ENCODE peak calls at places on chromosomes 1 and 21, in five cellular contexts. One of them, this sample, is unnamed.

GRCh38 chr1:210222288-210223006 is 10.1 kb upstream of the SERTAD4 start:
- DNase-seq in HepG2: no peak
- DNase-seq in GM23338: peak; percentile 73
- DNase-seq in K562: no peak
- DNase-seq in H1: no peak
- DNase-seq in this sample: no peak

GRCh38 chr1:246827396-246827795 is 103.2 kb downstream of the SCCPDH start:
- DNase-seq in HepG2: peak; percentile 46
- DNase-seq in GM23338: no peak
- DNase-seq in K562: no peak
- DNase-seq in H1: no peak
- DNase-seq in this sample: no peak

GRCh38 chr1:233327938-233328660 is 575 bp downstream of the MAP3K21 start:
- DNase-seq in HepG2: no peak
- DNase-seq in GM23338: peak; percentile 65
- DNase-seq in K562: peak; percentile 47
- DNase-seq in H1: peak; percentile 76
- DNase-seq in this sample: no peak

GRCh38 chr1:167426716-167427115 is 91.6 kb downstream of the CD247 start:
- DNase-seq in HepG2: no peak
- DNase-seq in GM23338: no peak
- DNase-seq in K562: no peak
- DNase-seq in H1: peak; percentile 35
- DNase-seq in this sample: no peak

GRCh38 chr1:20124451-20125057 is 5.2 kb upstream of the PLA2G2D start:
- DNase-seq in HepG2: no peak
- DNase-seq in GM23338: no peak
- DNase-seq in K562: peak; percentile 33
- DNase-seq in H1: no peak
- DNase-seq in this sample: no peak

GRCh38 chr1:169466259-169467230 is 19.2 kb downstream of the SLC19A2 start:
- DNase-seq in HepG2: peak; percentile 24
- DNase-seq in GM23338: peak; percentile 49
- DNase-seq in K562: peak; percentile 42
- DNase-seq in H1: no peak
- DNase-seq in this sample: no peak

GRCh38 chr1:905071-905749 is 18.5 kb upstream of the SAMD11 start:
- DNase-seq in HepG2: no peak
- DNase-seq in GM23338: peak; percentile 76
- DNase-seq in K562: no peak
- DNase-seq in H1: peak; percentile 65
- DNase-seq in this sample: no peak

GRCh38 chr1:16921391-16922185 is at the start of gene CROCC:
- DNase-seq in HepG2: no peak
- DNase-seq in GM23338: peak; percentile 100
- DNase-seq in K562: peak; percentile 23
- DNase-seq in H1: peak; percentile 88
- DNase-seq in this sample: no peak

GRCh38 chr1:107821340-107821739 is 143.6 kb downstream of the VAV3 start:
- DNase-seq in HepG2: no peak
- DNase-seq in GM23338: no peak
- DNase-seq in K562: no peak
- DNase-seq in H1: no peak
- DNase-seq in this sample: no peak

GRCh38 chr1:247184254-247184653 is 12.4 kb upstream of the ZNF124 start:
- DNase-seq in HepG2: no peak
- DNase-seq in GM23338: no peak
- DNase-seq in K562: no peak
- DNase-seq in H1: no peak
- DNase-seq in this sample: no peak

GRCh38 chr21:17195965-17196364 is 316.9 kb upstream of the CXADR start:
- DNase-seq in HepG2: no peak
- DNase-seq in GM23338: no peak
- DNase-seq in K562: no peak
- DNase-seq in H1: no peak
- DNase-seq in this sample: no peak

GRCh38 chr1:11598461-11598860 is 55.8 kb downstream of the FBXO2 start:
- DNase-seq in HepG2: no peak
- DNase-seq in GM23338: no peak
- DNase-seq in K562: no peak
- DNase-seq in H1: no peak
- DNase-seq in this sample: no peak

GRCh38 chr1:21161842-21162241 is 14.9 kb downstream of the EIF4G3 start:
- DNase-seq in HepG2: no peak
- DNase-seq in GM23338: no peak
- DNase-seq in K562: no peak
- DNase-seq in H1: no peak
- DNase-seq in this sample: no peak

GRCh38 chr1:178267646-178268094 is 173.8 kb downstream of the RASAL2 start:
- DNase-seq in HepG2: no peak
- DNase-seq in GM23338: peak; percentile 86
- DNase-seq in K562: no peak
- DNase-seq in H1: no peak
- DNase-seq in this sample: no peak

GRCh38 chr1:32047701-32048100 is 25.0 kb upstream of the TMEM39B start:
- DNase-seq in HepG2: no peak
- DNase-seq in GM23338: no peak
- DNase-seq in K562: no peak
- DNase-seq in H1: no peak
- DNase-seq in this sample: no peak

GRCh38 chr21:41322496-41323382 is 6.1 kb downstream of the FAM3B start:
- DNase-seq in HepG2: peak; percentile 99
- DNase-seq in GM23338: no peak
- DNase-seq in K562: no peak
- DNase-seq in H1: no peak
- DNase-seq in this sample: no peak

GRCh38 chr1:116852910-116853309 is 56.8 kb upstream of the PTGFRN start:
- DNase-seq in HepG2: no peak
- DNase-seq in GM23338: peak; percentile 41
- DNase-seq in K562: no peak
- DNase-seq in H1: no peak
- DNase-seq in this sample: no peak

GRCh38 chr1:100009458-100009857 is 39.7 kb downstream of the SLC35A3 start:
- DNase-seq in HepG2: no peak
- DNase-seq in GM23338: no peak
- DNase-seq in K562: no peak
- DNase-seq in H1: no peak
- DNase-seq in this sample: no peak

GRCh38 chr1:97281962-97282361 is 560.4 kb downstream of the PTBP2 start:
- DNase-seq in HepG2: no peak
- DNase-seq in GM23338: no peak
- DNase-seq in K562: no peak
- DNase-seq in H1: no peak
- DNase-seq in this sample: no peak

GRCh38 chr1:183635112-183635605 is 424 bp downstream of the ARPC5 start:
- DNase-seq in HepG2: no peak
- DNase-seq in GM23338: peak; percentile 54
- DNase-seq in K562: peak; percentile 62
- DNase-seq in H1: peak; percentile 64
- DNase-seq in this sample: no peak

GRCh38 chr1:158185770-158186705 is 5.3 kb downstream of the CD1D start:
- DNase-seq in HepG2: no peak
- DNase-seq in GM23338: peak; percentile 61
- DNase-seq in K562: no peak
- DNase-seq in H1: no peak
- DNase-seq in this sample: no peak

GRCh38 chr1:32330558-32331127 is 5.4 kb downstream of the MARCKSL1 start:
- DNase-seq in HepG2: no peak
- DNase-seq in GM23338: no peak
- DNase-seq in K562: no peak
- DNase-seq in H1: no peak
- DNase-seq in this sample: no peak

GRCh38 chr1:17306407-17306806 is 1.6 kb upstream of the PADI4 start:
- DNase-seq in HepG2: no peak
- DNase-seq in GM23338: no peak
- DNase-seq in K562: no peak
- DNase-seq in H1: no peak
- DNase-seq in this sample: no peak

GRCh38 chr1:206772228-206773002 is at the start of gene IL10:
- DNase-seq in HepG2: no peak
- DNase-seq in GM23338: no peak
- DNase-seq in K562: no peak
- DNase-seq in H1: no peak
- DNase-seq in this sample: no peak

GRCh38 chr1:227766015-227766634 is 30.9 kb downstream of the SNAP47 start:
- DNase-seq in HepG2: no peak
- DNase-seq in GM23338: no peak
- DNase-seq in K562: no peak
- DNase-seq in H1: no peak
- DNase-seq in this sample: no peak

GRCh38 chr1:185112343-185112742 is 44.4 kb downstream of the TRMT1L start:
- DNase-seq in HepG2: no peak
- DNase-seq in GM23338: no peak
- DNase-seq in K562: no peak
- DNase-seq in H1: no peak
- DNase-seq in this sample: no peak

GRCh38 chr1:22852144-22852543 is 120.5 kb downstream of the LACTBL1 start:
- DNase-seq in HepG2: no peak
- DNase-seq in GM23338: no peak
- DNase-seq in K562: no peak
- DNase-seq in H1: no peak
- DNase-seq in this sample: no peak

GRCh38 chr21:17270234-17270633 is 242.6 kb upstream of the CXADR start:
- DNase-seq in HepG2: peak; percentile 34
- DNase-seq in GM23338: peak; percentile 44
- DNase-seq in K562: no peak
- DNase-seq in H1: no peak
- DNase-seq in this sample: no peak

GRCh38 chr1:45488978-45489377 is 2.0 kb downstream of the TESK2 start:
- DNase-seq in HepG2: no peak
- DNase-seq in GM23338: peak; percentile 17
- DNase-seq in K562: no peak
- DNase-seq in H1: no peak
- DNase-seq in this sample: no peak

GRCh38 chr1:156383023-156383422 is 14.0 kb downstream of the RHBG start:
- DNase-seq in HepG2: peak; percentile 49
- DNase-seq in GM23338: peak; percentile 94
- DNase-seq in K562: peak; percentile 85
- DNase-seq in H1: peak; percentile 89
- DNase-seq in this sample: no peak

DNA sequence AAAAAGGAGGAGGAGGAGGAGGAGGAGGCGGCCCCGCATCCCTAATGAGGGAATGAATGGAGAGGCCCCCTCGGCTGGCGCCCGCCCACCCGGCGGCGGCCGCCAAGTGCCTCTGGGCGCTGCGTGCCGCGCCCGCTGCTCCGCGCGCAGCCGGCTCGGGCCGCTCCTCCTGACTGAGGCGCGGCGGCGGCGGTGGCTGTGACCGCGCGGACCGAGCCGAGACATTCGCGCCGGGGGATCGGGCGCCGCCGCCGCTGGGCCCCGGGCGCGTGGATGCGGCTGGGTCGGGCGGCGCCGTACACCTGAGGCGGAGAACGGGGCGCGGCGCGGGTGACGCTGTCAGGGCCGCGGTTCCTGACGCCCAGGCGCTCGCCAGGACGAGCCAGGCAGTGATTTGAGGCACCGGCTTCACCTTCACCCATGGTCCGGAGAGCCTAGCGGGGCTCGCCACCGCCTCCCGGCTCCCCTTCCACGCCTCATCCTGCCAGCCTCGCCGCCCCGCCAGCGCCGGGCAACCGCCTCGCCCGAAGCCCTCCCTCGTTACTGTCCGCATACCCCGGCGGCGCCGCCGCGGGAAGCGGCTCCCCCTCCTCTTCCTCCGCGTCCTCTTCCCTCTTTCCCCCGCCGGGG is at the start of gene MARK1:
- DNase-seq in HepG2: no peak
- DNase-seq in GM23338: peak; percentile 79
- DNase-seq in K562: peak; percentile 25
- DNase-seq in H1: peak; percentile 70
- DNase-seq in this sample: no peak
- TF ChIP-seq CREB1 in HepG2: no peak
- TF ChIP-seq CREB1 in GM23338: no peak
- TF ChIP-seq CREB1 in K562: no peak
- TF ChIP-seq CREB1 in H1: peak; percentile 51
- TF ChIP-seq CREB1 in this sample: no peak

GRCh38 chr1:204321665-204322064 is 38.1 kb downstream of the PLEKHA6 start:
- DNase-seq in HepG2: no peak
- DNase-seq in GM23338: no peak
- DNase-seq in K562: no peak
- DNase-seq in H1: no peak
- DNase-seq in this sample: no peak
- H3K4me2 ChIP-seq in HepG2: no peak overlapping the region
- H3K4me2 ChIP-seq in GM23338: no peak overlapping the region
- H3K4me2 ChIP-seq in K562: no peak overlapping the region
- H3K4me2 ChIP-seq in H1: no peak overlapping the region
- H3K4me2 ChIP-seq in this sample: no peak overlapping the region

DNA sequence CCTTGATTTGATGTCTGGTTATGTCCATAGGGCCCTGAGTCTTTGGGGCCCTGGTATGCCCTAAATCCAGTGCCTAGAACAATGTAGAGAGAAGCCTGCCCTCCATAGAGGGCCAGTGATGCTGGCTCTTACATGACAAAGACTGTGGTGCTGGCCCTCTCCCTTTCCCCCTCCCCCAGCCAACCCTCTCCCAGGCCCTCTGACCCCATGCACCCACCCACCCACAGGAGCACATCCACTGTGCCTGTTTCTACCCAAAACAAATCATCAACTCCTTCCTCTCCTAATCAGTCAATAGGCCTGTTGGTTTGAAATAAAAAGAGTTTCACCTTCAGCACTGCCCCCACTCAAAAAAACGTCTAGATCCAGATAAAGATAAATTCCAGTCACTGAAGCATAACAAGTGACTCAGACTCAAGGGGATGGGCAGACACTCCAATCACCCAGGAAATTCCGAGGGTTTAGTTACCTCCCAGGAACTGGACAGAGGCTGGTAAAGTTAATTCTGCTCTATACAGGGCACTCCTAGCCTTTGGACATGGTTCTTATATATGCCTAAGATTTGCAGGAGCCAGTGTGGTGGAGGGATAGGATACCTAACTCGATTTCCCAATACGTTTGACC is 144.8 kb upstream of the VANGL1 start:
- DNase-seq in HepG2: no peak
- DNase-seq in GM23338: no peak
- DNase-seq in K562: no peak
- DNase-seq in H1: peak; percentile 10
- DNase-seq in this sample: no peak
- TF ChIP-seq CREB1 in HepG2: no peak
- TF ChIP-seq CREB1 in GM23338: no peak
- TF ChIP-seq CREB1 in K562: no peak
- TF ChIP-seq CREB1 in H1: no peak
- TF ChIP-seq CREB1 in this sample: no peak

DNA sequence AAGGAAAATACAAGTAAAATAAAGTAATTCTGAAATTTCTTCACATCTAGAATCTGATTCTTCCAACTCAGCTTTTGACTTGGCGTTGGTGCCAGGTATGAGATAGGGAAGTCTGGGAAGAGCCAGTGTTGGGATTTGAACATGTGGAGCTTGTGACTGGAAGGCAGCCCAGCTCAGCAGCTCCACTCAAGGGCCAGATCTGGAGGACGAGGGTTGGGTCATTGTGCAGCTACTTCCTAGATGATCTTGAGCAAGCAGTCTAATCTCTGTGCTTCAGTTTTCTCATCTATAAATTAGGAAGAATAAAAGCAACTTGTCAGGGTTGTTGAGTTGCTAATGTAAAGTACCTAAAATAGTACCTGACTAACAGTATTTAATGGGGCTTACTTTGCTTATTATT is 5.0 kb downstream of the ADARB1 start:
- DNase-seq in HepG2: no peak
- DNase-seq in GM23338: no peak
- DNase-seq in K562: no peak
- DNase-seq in H1: no peak
- DNase-seq in this sample: no peak
- H3K4me2 ChIP-seq in HepG2: no peak overlapping the region
- H3K4me2 ChIP-seq in GM23338: no peak overlapping the region
- H3K4me2 ChIP-seq in K562: no peak overlapping the region
- H3K4me2 ChIP-seq in H1: no peak overlapping the region
- H3K4me2 ChIP-seq in this sample: no peak overlapping the region

GRCh38 chr1:204398197-204399125 is 13.2 kb downstream of the PPP1R15B start:
- DNase-seq in HepG2: peak; percentile 94
- DNase-seq in GM23338: peak; percentile 97
- DNase-seq in K562: peak; percentile 94
- DNase-seq in H1: peak; percentile 82
- DNase-seq in this sample: no peak
- TF ChIP-seq CREB1 in HepG2: no peak
- TF ChIP-seq CREB1 in GM23338: no peak
- TF ChIP-seq CREB1 in K562: no peak
- TF ChIP-seq CREB1 in H1: no peak
- TF ChIP-seq CREB1 in this sample: no peak

This sample was measured in GM12878.